ENCODE peak calls at places on chromosomes 7 and 10, in four cellular contexts. S is SK-N-SH, F is GM12878, E is K562. X is an unnamed sample.

GRCh38 chr10:101217450-101218281 is 11.6 kb downstream of the LBX1 start:
- DNase-seq in S (peak), F (no peak), E (peak), X (peak)

GRCh38 chr7:29490094-29490607 is 73.5 kb upstream of the PRR15 start:
- DNase-seq in S (no peak), F (no peak), E (no peak), X (no peak)

GRCh38 chr7:6307762-6308161 is 35.3 kb upstream of the CYTH3 start:
- DNase-seq in S (no peak), F (no peak), E (no peak), X (peak)

GRCh38 chr7:27774717-27775328 is 34.9 kb downstream of the TAX1BP1 start:
- DNase-seq in S (peak), F (no peak), E (no peak), X (peak)

GRCh38 chr10:30017576-30017975 is 41.8 kb downstream of the JCAD start:
- DNase-seq in S (no peak), F (no peak), E (no peak), X (no peak)

GRCh38 chr10:112678987-112679386 is 232.0 kb downstream of the VTI1A start:
- DNase-seq in S (no peak), F (no peak), E (no peak), X (no peak)

GRCh38 chr10:116611153-116611545 is 9.6 kb upstream of the PNLIPRP2 start:
- DNase-seq in S (no peak), F (no peak), E (no peak), X (no peak)

GRCh38 chr10:62093863-62094291 is 174.8 kb downstream of the RTKN2 start:
- DNase-seq in S (no peak), F (no peak), E (no peak), X (peak)

GRCh38 chr7:50655020-50655419 is 89.8 kb upstream of the DDC start:
- DNase-seq in S (no peak), F (no peak), E (no peak), X (no peak)

GRCh38 chr10:69421611-69422308 is 5.0 kb upstream of the TACR2 start:
- DNase-seq in S (no peak), F (no peak), E (no peak), X (no peak)

GRCh38 chr7:2212906-2213305 is 19.8 kb downstream of the MAD1L1 start:
- DNase-seq in S (no peak), F (no peak), E (no peak), X (no peak)

GRCh38 chr7:142889825-142890224 is 4.3 kb upstream of the TRPV6 start:
- DNase-seq in S (no peak), F (no peak), E (no peak), X (no peak)

GRCh38 chr10:71492871-71493270 is 96.2 kb downstream of the CDH23 start:
- DNase-seq in S (no peak), F (no peak), E (no peak), X (no peak)

GRCh38 chr7:57218196-57218716 is 86.0 kb upstream of the ZNF479 start:
- DNase-seq in S (no peak), F (no peak), E (no peak), X (no peak)

GRCh38 chr7:76077435-76077834 is 29.5 kb downstream of the MDH2 start:
- DNase-seq in S (no peak), F (no peak), E (no peak), X (no peak)

GRCh38 chr7:91137447-91137846 is 126.8 kb upstream of the FZD1 start:
- DNase-seq in S (no peak), F (no peak), E (no peak), X (no peak)

GRCh38 chr7:155883491-155884224 is 71.4 kb upstream of the SHH start:
- DNase-seq in S (no peak), F (no peak), E (no peak), X (no peak)

GRCh38 chr7:88927-89921 is 103.1 kb upstream of the FAM20C start:
- DNase-seq in S (no peak), F (no peak), E (no peak), X (no peak)

GRCh38 chr10:75430000-75430763 is 1.2 kb upstream of the LRMDA start:
- DNase-seq in S (no peak), F (no peak), E (no peak), X (peak)

GRCh38 chr7:99623091-99623693 is 6.4 kb downstream of the ZSCAN25 start:
- DNase-seq in S (no peak), F (no peak), E (no peak), X (no peak)

GRCh38 chr7:6558837-6559236 is 7.6 kb upstream of the GRID2IP start:
- DNase-seq in S (peak), F (no peak), E (peak), X (peak)

GRCh38 chr10:89476676-89477075 is 58.7 kb downstream of the SLC16A12 start:
- DNase-seq in S (no peak), F (no peak), E (no peak), X (peak)

GRCh38 chr7:11026452-11027359 is 53.0 kb downstream of the PHF14 start:
- DNase-seq in S (peak), F (no peak), E (no peak), X (no peak)

GRCh38 chr10:129339191-129339590 is 127.8 kb upstream of the MGMT start:
- DNase-seq in S (no peak), F (no peak), E (no peak), X (no peak)

GRCh38 chr7:94130716-94131115 is 126.6 kb upstream of the BET1 start:
- DNase-seq in S (no peak), F (no peak), E (no peak), X (no peak)
- TF ChIP-seq NFIC in S (no peak), F (no peak), E (no peak), X (no peak)

GRCh38 chr7:141884544-141885227 is 31.5 kb upstream of the OR9A4 start:
- DNase-seq in S (no peak), F (peak), E (no peak), X (no peak)
- TF ChIP-seq NFIC in S (no peak), F (peak), E (no peak), X (no peak)

GRCh38 chr7:33650828-33651227 is 254.5 kb upstream of the BMPER start:
- DNase-seq in S (no peak), F (no peak), E (no peak), X (no peak)
- TF ChIP-seq NFIC in S (no peak), F (no peak), E (no peak), X (no peak)

GRCh38 chr7:151019130-151019447 is 5.2 kb downstream of the ATG9B start:
- DNase-seq in S (no peak), F (no peak), E (no peak), X (no peak)

GRCh38 chr7:151018421-151019129 is 5.7 kb downstream of the ATG9B start:
- DNase-seq in S (no peak), F (no peak), E (no peak), X (no peak)

GRCh38 chr7:151016942-151017341 is 7.4 kb downstream of the ATG9B start:
- DNase-seq in S (no peak), F (no peak), E (no peak), X (no peak)

GRCh38 chr7:151017370-151017952 is 6.8 kb downstream of the ATG9B start:
- DNase-seq in S (no peak), F (no peak), E (no peak), X (no peak)

DNA sequence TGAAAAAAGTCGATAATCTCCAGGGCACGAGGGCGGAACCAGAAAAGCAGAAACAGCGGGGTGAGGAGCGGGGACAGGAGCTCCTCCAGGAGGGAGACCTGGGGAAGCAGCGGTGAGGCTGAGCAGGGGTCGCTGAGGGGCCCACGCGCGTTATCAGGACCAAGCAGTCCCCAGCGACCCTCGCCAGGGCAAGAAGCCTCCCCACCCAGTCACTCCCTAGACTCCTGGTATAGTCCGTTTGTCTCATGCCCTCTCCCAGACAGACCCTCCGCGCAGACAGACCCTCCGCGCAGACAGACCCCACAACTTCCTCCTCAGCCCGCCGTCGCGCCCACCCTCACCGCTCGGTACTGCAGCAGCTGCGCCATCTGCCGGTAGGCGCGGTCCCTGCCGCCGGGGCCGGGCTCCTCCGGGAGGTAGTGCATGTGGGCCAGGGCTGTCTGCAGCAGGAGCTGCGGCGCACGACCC is 6.3 kb downstream of the ATG9B start:
- DNase-seq in S (peak), F (no peak), E (peak), X (no peak)
- TF ChIP-seq NFIC in S (no peak), F (no peak), E (peak), X (no peak)

GRCh38 chr10:84452006-84452405 is 123.6 kb downstream of the CCSER2 start:
- DNase-seq in S (no peak), F (no peak), E (no peak), X (no peak)
- TF ChIP-seq NFIC in S (no peak), F (no peak), E (no peak), X (no peak)

GRCh38 chr10:46544989-46545791 is 11.3 kb downstream of the GPRIN2 start:
- DNase-seq in S (peak), F (no peak), E (no peak), X (no peak)

GRCh38 chr10:46547331-46547880 is 9.1 kb downstream of the GPRIN2 start:
- DNase-seq in S (peak), F (no peak), E (no peak), X (no peak)

GRCh38 chr10:46546591-46547330 is 9.7 kb downstream of the GPRIN2 start:
- DNase-seq in S (no peak), F (no peak), E (no peak), X (no peak)

GRCh38 chr10:46547881-46548780 is 8.3 kb downstream of the GPRIN2 start:
- DNase-seq in S (no peak), F (no peak), E (no peak), X (no peak)

GRCh38 chr10:46545861-46546590 is 10.4 kb downstream of the GPRIN2 start:
- DNase-seq in S (peak), F (no peak), E (no peak), X (no peak)
- TF ChIP-seq NFIC in S (no peak), F (no peak), E (no peak), X (no peak)

X was measured in HepG2.